ENCODE peak calls at places on chromosomes 2 and 18, in four cellular contexts. R is colonic mucosa, N is spleen, A is cardiac muscle cell. E is an unnamed sample.

GRCh38 chr2:167209784-167210183 is 321.5 kb downstream of the XIRP2 start:
- DNase-seq in R (no peak), N (no peak), A (no peak), E (no peak)

GRCh38 chr2:102442967-102443828 is 20.2 kb downstream of the IL18RAP start:
- DNase-seq in R (peak; percentile 34), N (no peak), A (peak; percentile 36), E (no peak)

GRCh38 chr2:38722271-38723115 is 28.7 kb downstream of the SRSF7 start:
- DNase-seq in R (no peak), N (no peak), A (peak; percentile 78), E (no peak)

GRCh38 chr2:43942001-43942400 is 53.8 kb downstream of the LRPPRC start:
- DNase-seq in R (no peak), N (no peak), A (no peak), E (no peak)

GRCh38 chr2:240965905-240966456 is 32.4 kb upstream of the SNED1 start:
- DNase-seq in R (peak; percentile 12), N (peak; percentile 76), A (no peak), E (no peak)

GRCh38 chr2:240813231-240813921 is 6.6 kb downstream of the KIF1A start:
- DNase-seq in R (no peak), N (peak; percentile 57), A (no peak), E (no peak)

GRCh38 chr2:239087041-239087710 is 239.3 kb downstream of the TWIST2 start:
- DNase-seq in R (no peak), N (no peak), A (no peak), E (no peak)

GRCh38 chr2:74253937-74254336 is 55.5 kb downstream of the MTHFD2 start:
- DNase-seq in R (no peak), N (no peak), A (no peak), E (no peak)

GRCh38 chr2:80074321-80074720 is 230.2 kb downstream of the LRRTM1 start:
- DNase-seq in R (no peak), N (no peak), A (no peak), E (no peak)

GRCh38 chr2:100215375-100215774 is 73.0 kb upstream of the AFF3 start:
- DNase-seq in R (no peak), N (no peak), A (no peak), E (no peak)

GRCh38 chr2:108412995-108413726 is 35.4 kb downstream of the SULT1C4 start:
- DNase-seq in R (no peak), N (no peak), A (no peak), E (peak; percentile 84)

GRCh38 chr2:55898641-55899040 is 24.9 kb downstream of the EFEMP1 start:
- DNase-seq in R (no peak), N (no peak), A (no peak), E (no peak)

GRCh38 chr2:106797494-106797893 is 88.5 kb downstream of the ST6GAL2 start:
- DNase-seq in R (no peak), N (no peak), A (no peak), E (no peak)

GRCh38 chr2:167134381-167135072 is 246.2 kb downstream of the XIRP2 start:
- DNase-seq in R (no peak), N (no peak), A (no peak), E (peak; percentile 48)

GRCh38 chr18:55413474-55413873 is 174.5 kb downstream of the TCF4 start:
- DNase-seq in R (no peak), N (no peak), A (no peak), E (no peak)

GRCh38 chr18:50559750-50560680 is at the start of gene MAPK4:
- DNase-seq in R (peak; percentile 37), N (peak; percentile 72), A (peak; percentile 76), E (no peak)

GRCh38 chr2:237181844-237182243 is 96.2 kb downstream of the COPS8 start:
- DNase-seq in R (no peak), N (no peak), A (no peak), E (peak; percentile 72)

GRCh38 chr18:49015886-49016647 is 65.3 kb upstream of the SMAD7 start:
- DNase-seq in R (peak; percentile 11), N (peak; percentile 41), A (no peak), E (no peak)

DNA sequence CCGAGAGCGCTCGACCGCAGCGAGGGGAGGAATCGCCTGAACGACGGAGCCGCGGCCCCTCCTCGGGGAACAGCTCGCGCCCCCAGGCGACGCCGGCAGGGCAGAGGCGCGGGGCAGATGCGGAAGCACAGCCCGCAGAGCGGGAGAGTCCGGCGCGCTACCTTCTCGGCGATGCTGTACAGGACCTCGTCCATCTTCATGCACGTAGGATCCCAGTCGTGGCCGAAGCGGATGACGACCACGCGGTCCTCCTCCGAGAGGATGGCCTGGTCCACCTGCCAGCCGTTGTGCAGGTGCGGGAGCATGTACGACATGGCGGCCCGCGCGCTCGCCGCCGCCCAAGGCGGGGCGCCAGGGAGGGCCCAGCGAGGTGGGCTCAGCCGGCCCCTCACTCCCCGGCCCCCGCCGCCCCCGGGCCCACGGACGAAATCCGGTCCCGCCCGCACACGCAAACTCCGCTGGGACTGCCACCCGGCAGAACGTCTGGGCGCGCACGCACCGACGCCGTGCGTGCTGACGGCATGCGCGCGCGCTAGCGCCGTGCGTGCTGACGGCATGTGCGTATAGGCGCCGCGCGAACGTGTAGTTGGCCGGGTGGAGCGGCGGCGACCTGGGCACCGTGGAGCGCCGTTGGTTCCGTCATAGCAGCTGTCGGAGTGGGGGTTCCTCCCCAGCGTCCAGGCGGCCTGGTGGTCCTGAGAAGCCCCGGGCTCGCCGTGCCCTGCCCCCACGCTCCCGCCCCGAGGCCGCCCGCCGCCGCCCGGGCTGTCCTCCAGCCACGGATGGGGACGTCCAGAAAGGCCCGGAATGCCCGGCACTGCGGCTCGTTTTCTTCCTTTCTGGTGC is at the start of gene TXNL4A:
- DNase-seq in R (peak; percentile 85), N (peak; percentile 97), A (peak; percentile 87), E (no peak)
- TF ChIP-seq CTCF in R (no peak), N (no peak), A (peak; percentile 46), E (peak; percentile 27)

DNA sequence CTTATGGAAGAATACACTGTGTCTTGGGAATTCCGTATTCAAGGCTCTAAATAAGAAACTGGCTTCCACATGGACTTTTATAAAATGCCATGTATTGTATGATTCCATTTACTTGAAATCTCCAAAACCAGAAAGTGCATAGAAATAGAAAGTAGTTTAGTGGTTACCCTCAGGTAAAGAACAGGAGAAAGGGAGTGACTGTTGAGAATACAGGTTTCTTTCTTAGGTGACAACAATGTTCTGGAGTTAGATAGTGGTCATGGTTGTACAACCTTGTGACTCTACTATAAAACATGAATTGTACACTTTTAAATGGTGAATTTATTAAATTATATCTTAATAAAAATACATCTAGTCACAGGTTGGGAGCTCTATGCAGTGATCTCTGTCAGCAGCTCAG is 481.8 kb downstream of the SPAG16 start:
- DNase-seq in R (no peak), N (no peak), A (no peak), E (no peak)
- H3K27me3 ChIP-seq in R (no peaks in the 10 kb centered on the region), N (no peaks in the 10 kb centered on the region), A (no peaks in the 10 kb centered on the region), E (no peaks in the 10 kb centered on the region)

DNA sequence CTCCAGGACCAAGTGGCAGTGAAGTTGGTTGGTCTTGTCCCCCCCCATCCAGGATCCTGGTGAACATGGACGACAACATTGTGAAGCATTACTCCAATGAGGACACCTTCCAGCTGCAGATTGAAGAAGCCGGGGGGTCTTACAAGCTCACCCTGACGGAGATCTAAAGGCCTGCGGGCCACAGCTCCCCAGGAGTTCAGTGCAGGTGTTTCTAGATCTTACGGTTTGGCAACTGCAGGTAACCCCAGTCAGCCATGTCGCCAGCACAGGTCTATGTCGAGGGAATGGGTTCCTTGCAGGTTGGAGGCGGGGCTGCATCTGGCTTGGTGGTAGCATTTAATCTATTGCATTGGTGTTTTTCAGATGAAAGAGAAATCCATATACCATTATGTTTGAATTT is 42.8 kb upstream of the KLF11 start:
- DNase-seq in R (no peak), N (no peak), A (no peak), E (no peak)
- H3K4me3 ChIP-seq in R (no peak overlapping the region), N (no peak overlapping the region), A (no peak overlapping the region), E (no peak overlapping the region)

GRCh38 chr2:96265840-96266569 is at the start of the genes CIAO1 and TMEM127:
- DNase-seq in R (peak; percentile 99), N (peak; percentile 100), A (peak; percentile 99), E (peak; percentile 85)
- TF ChIP-seq CTCF in R (no peak), N (no peak), A (peak; percentile 36), E (peak; percentile 46)

DNA sequence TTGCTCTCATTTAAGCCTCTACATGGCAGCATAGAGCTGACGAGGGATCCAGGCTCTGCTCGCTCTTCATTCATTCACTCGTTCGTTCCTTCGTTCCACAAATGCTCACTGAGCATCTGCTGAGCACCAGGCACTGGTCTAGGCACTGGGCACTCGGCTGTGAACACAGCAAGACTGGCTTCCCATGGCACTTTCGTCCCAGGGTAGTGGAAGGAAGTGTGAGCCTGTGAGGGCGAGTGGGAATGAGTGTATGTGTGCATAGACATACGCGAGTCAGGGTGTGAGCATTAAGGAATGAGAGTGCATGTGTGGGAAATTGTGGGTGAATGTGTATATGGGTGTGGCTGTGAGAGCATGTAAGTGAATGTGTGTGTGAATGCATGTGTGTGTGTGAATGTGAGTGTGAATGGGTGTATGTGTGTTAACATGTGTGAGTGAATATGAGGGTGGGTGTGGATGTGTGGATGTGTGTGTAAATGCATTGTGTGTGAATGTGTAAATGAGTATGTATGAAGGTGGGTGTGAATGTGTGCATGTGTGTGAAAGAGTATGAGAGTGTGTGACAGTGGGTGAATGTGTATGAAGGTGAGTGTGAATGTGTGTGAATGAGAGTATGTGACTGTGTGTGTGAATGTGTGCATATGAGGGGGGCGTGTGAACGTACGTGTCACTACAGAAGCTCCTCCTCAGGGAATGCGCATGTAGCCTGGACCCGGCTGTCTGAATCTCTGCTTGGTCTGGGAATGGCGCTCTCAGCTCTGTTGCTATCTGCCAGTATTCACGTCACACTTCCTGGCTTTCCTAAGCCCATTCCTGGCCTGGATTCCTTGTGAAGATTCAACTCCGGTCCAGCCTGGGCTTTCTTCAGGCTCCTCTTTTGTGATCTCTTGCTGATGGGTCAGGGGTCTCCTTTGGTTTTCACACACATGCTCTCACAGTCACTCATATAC is 28.8 kb downstream of the SNORC start:
- DNase-seq in R (no peak), N (no peak), A (peak; percentile 20), E (no peak)
- H3K27me3 ChIP-seq in R (no peaks in the 10 kb centered on the region), N (no peaks in the 10 kb centered on the region), A (no peaks in the 10 kb centered on the region), E (no peaks in the 10 kb centered on the region)